ENCODE peak calls at places on chromosomes 13 and 19, in nine cellular contexts. K is cardiac muscle cell; P is stimulated activated CD4-positive, alpha-beta T cell treated with anti-CD3 and anti-CD28 coated beads, Interleukin-4, amount 100 ng/mL, for 4 hours; U is left ventricle myocardium inferior; R is tibial nerve; N is CD8-positive, alpha-beta T cell; I is frontal cortex; A is posterior cingulate gyrus; T is NCI-H2081. J is an unnamed sample.
A peak's percentile ranks its signal among the peaks of the same experiment; 100 is the strongest.

GRCh38 chr13:99153219-99153618 is 47.4 kb upstream of the UBAC2 start:
- DNase-seq in K (peak; percentile 27), P (no peak), U (no peak), R (no peak), N (no peak), I (no peak), A (no peak), T (no peak), J (peak; percentile 19)

GRCh38 chr19:33202546-33203507 is 8.7 kb downstream of the LRP3 start:
- DNase-seq in K (no peak), P (no peak), U (no peak), R (no peak), N (no peak), I (no peak), A (no peak), T (no peak), J (no peak)

GRCh38 chr13:27923794-27924528 is 4.2 kb downstream of the PDX1 start:
- DNase-seq in K (no peak), P (no peak), U (no peak), R (no peak), N (no peak), I (no peak), A (no peak), T (no peak), J (no peak)

GRCh38 chr13:107095876-107096275 is 527.9 kb upstream of the ARGLU1 start:
- DNase-seq in K (no peak), P (no peak), U (no peak), R (no peak), N (no peak), I (no peak), A (no peak), T (no peak), J (no peak)

GRCh38 chr19:15419413-15420025 is 731 bp upstream of the AKAP8L start:
- DNase-seq in K (peak; percentile 14), P (no peak), U (no peak), R (no peak), N (no peak), I (no peak), A (no peak), T (no peak), J (no peak)

GRCh38 chr13:75792526-75793187 is 156.5 kb downstream of the LMO7 start:
- DNase-seq in K (peak; percentile 50), P (no peak), U (no peak), R (no peak), N (no peak), I (no peak), A (no peak), T (no peak), J (no peak)

GRCh38 chr19:16360738-16361137 is 36.1 kb downstream of the KLF2 start:
- DNase-seq in K (no peak), P (no peak), U (no peak), R (no peak), N (no peak), I (no peak), A (no peak), T (no peak), J (no peak)

GRCh38 chr13:47025791-47026419 is 129.1 kb upstream of the HTR2A start:
- DNase-seq in K (no peak), P (no peak), U (peak; percentile 13), R (no peak), N (no peak), I (no peak), A (no peak), T (no peak), J (no peak)

GRCh38 chr13:30665638-30666037 is 47.9 kb downstream of the USPL1 start:
- DNase-seq in K (no peak), P (no peak), U (no peak), R (no peak), N (no peak), I (no peak), A (no peak), T (no peak), J (no peak)

GRCh38 chr19:15198006-15198356 is 2.8 kb downstream of the NOTCH3 start:
- DNase-seq in K (no peak), P (no peak), U (no peak), R (no peak), N (no peak), I (no peak), A (no peak), T (no peak), J (no peak)

GRCh38 chr13:24626449-24626848 is 53.8 kb upstream of the ATP12A start:
- DNase-seq in K (no peak), P (no peak), U (no peak), R (no peak), N (no peak), I (no peak), A (no peak), T (no peak), J (no peak)

GRCh38 chr13:28885191-28885590 is 65.1 kb downstream of the MTUS2 start:
- DNase-seq in K (no peak), P (no peak), U (no peak), R (no peak), N (no peak), I (no peak), A (no peak), T (no peak), J (no peak)

GRCh38 chr19:45368737-45369340 is 1.5 kb downstream of the ERCC2 start:
- DNase-seq in K (no peak), P (no peak), U (no peak), R (no peak), N (no peak), I (no peak), A (no peak), T (no peak), J (no peak)

GRCh38 chr13:40402931-40403412 is 263.5 kb downstream of the FOXO1 start:
- DNase-seq in K (peak; percentile 88), P (no peak), U (no peak), R (no peak), N (no peak), I (no peak), A (no peak), T (no peak), J (no peak)

GRCh38 chr19:48746738-48747575 is at the start of gene IZUMO1:
- DNase-seq in K (peak; percentile 97), P (peak; percentile 33), U (peak; percentile 84), R (peak; percentile 63), N (peak; percentile 42), I (peak; percentile 81), A (peak; percentile 67), T (no peak), J (peak; percentile 85)

GRCh38 chr19:1756264-1756663 is 3.0 kb downstream of the ONECUT3 start:
- DNase-seq in K (no peak), P (no peak), U (no peak), R (no peak), N (no peak), I (no peak), A (no peak), T (no peak), J (no peak)